ENCODE peak calls at places on chromosomes 12 and 14, in five cellular contexts. B, L, V, Z and F are unnamed samples. For H3K27me3, the result is how much of the 10 kb centered on the place peaks cover.

GRCh38 chr12:102961488-102961801 is 4.0 kb downstream of the ASCL1 start:
- DNase-seq in V (no peak), L (no peak), B (no peak), Z (no peak), F (no peak)

GRCh38 chr12:107651867-107652449 is 33.6 kb upstream of the PWP1 start:
- DNase-seq in V (no peak), L (no peak), B (no peak), Z (no peak), F (no peak)

GRCh38 chr14:93970967-93971634 is 5.3 kb downstream of the ASB2 start:
- DNase-seq in V (no peak), Z (no peak), B (no peak), L (no peak), F (no peak)

GRCh38 chr12:119312904-119313303 is 21.6 kb upstream of the CCDC60 start:
- DNase-seq in V (no peak), L (no peak), B (no peak), Z (no peak), F (no peak)

GRCh38 chr14:23449314-23449713 is 13.9 kb upstream of the MYH7 start:
- DNase-seq in L (no peak), B (no peak), V (no peak), Z (no peak), F (no peak)

GRCh38 chr12:81330480-81330879 is 252.6 kb downstream of the ACSS3 start:
- DNase-seq in V (no peak), B (no peak), L (no peak), Z (no peak), F (no peak)

GRCh38 chr12:66361703-66362102 is 59.4 kb downstream of the HELB start:
- DNase-seq in V (no peak), Z (no peak), L (no peak), B (no peak), F (no peak)

GRCh38 chr12:10288989-10289388 is 18.7 kb upstream of the KLRD1 start:
- DNase-seq in L (no peak), V (no peak), Z (no peak), B (no peak), F (no peak)

GRCh38 chr12:50550530-50551223 is 45.9 kb downstream of the DIP2B start:
- DNase-seq in V (no peak), L (no peak), Z (no peak), B (no peak), F (no peak)

GRCh38 chr12:51028126-51028810 is 2.1 kb upstream of the SLC11A2 start:
- DNase-seq in Z (peak), L (no peak), V (no peak), B (no peak), F (peak)

GRCh38 chr12:122421263-122421814 is 1.1 kb downstream of the CLIP1 start:
- DNase-seq in L (no peak), B (no peak), Z (peak), V (no peak), F (no peak)

GRCh38 chr12:49825360-49825970 is 2.7 kb downstream of the NCKAP5L start:
- DNase-seq in B (no peak), L (no peak), V (no peak), Z (no peak), F (no peak)

GRCh38 chr14:91413547-91414474 is 3.8 kb downstream of the CCDC88C start:
- DNase-seq in B (peak), V (no peak), L (no peak), Z (no peak), F (no peak)

GRCh38 chr12:71865166-71865713 is 25.7 kb downstream of the TBC1D15 start:
- DNase-seq in B (no peak), V (no peak), L (no peak), Z (no peak), F (no peak)

GRCh38 chr14:23483216-23483854 is 13.8 kb downstream of the NGDN start:
- DNase-seq in Z (peak), L (no peak), V (no peak), B (peak), F (no peak)

GRCh38 chr14:31692376-31692781 is 131.2 kb downstream of the NUBPL start:
- DNase-seq in Z (no peak), B (no peak), L (no peak), V (no peak), F (no peak)

GRCh38 chr12:57611116-57611809 is at the start of gene ARHGEF25:
- DNase-seq in V (no peak), L (no peak), B (peak), Z (peak), F (no peak)

GRCh38 chr14:55547650-55548315 is 32.2 kb upstream of the KTN1 start:
- DNase-seq in V (no peak), B (no peak), L (no peak), Z (no peak), F (no peak)

GRCh38 chr12:12592930-12593329 is 18.7 kb upstream of the CREBL2 start:
- DNase-seq in B (no peak), Z (peak), L (no peak), V (no peak), F (no peak)

GRCh38 chr14:76955575-76956252 is 72.8 kb downstream of the IRF2BPL start:
- DNase-seq in Z (peak), L (peak), B (no peak), V (no peak), F (no peak)

GRCh38 chr12:12726543-12727093 is 9.4 kb downstream of the CDKN1B start:
- DNase-seq in V (no peak), Z (no peak), B (no peak), L (no peak), F (no peak)

GRCh38 chr14:55624913-55625312 is 44.9 kb downstream of the KTN1 start:
- DNase-seq in B (no peak), V (no peak), L (no peak), Z (no peak), F (no peak)

GRCh38 chr12:88400302-88400701 is 180.0 kb downstream of the KITLG start:
- DNase-seq in V (no peak), B (no peak), Z (no peak), L (no peak), F (no peak)

GRCh38 chr12:65895759-65896656 is 71.7 kb downstream of the HMGA2 start:
- DNase-seq in V (peak), Z (peak), L (no peak), B (no peak), F (no peak)

GRCh38 chr14:99100871-99101270 is 171.1 kb downstream of the BCL11B start:
- DNase-seq in B (no peak), L (no peak), Z (no peak), V (no peak), F (no peak)

GRCh38 chr14:100804558-100805309 is 21.2 kb upstream of the MEG3 start:
- DNase-seq in B (peak), L (no peak), V (no peak), Z (no peak), F (no peak)

GRCh38 chr14:22506778-22507351 is 82.2 kb downstream of the DAD1 start:
- DNase-seq in L (no peak), V (no peak), B (no peak), Z (no peak), F (no peak)

GRCh38 chr12:116492703-116493324 is 66.4 kb upstream of the MAP1LC3B2 start:
- DNase-seq in Z (no peak), L (no peak), B (no peak), V (peak), F (peak)

GRCh38 chr12:15601210-15601800 is 187.9 kb downstream of the EPS8 start:
- DNase-seq in Z (no peak), V (no peak), B (no peak), L (no peak), F (no peak)

GRCh38 chr12:52063986-52064649 is 5.7 kb upstream of the ATG101 start:
- DNase-seq in V (no peak), B (no peak), Z (no peak), L (no peak), F (no peak)

GRCh38 chr12:88960213-88960878 is 380.1 kb upstream of the KITLG start:
- DNase-seq in L (no peak), B (no peak), V (peak), Z (peak), F (no peak)

GRCh38 chr14:39229222-39229543 is 4.5 kb upstream of the MIA2 start:
- DNase-seq in Z (no peak), L (no peak), V (no peak), B (no peak), F (no peak)

GRCh38 chr14:72098202-72098601 is 166.0 kb downstream of the RGS6 start:
- DNase-seq in L (no peak), B (no peak), V (no peak), Z (no peak), F (no peak)

GRCh38 chr12:1115471-1116242 is 124.6 kb downstream of the ERC1 start:
- DNase-seq in B (no peak), Z (no peak), V (peak), L (no peak), F (no peak)
- TF ChIP-seq SIN3A in B (no peak), Z (no peak), V (peak), L (no peak), F (no peak)

DNA sequence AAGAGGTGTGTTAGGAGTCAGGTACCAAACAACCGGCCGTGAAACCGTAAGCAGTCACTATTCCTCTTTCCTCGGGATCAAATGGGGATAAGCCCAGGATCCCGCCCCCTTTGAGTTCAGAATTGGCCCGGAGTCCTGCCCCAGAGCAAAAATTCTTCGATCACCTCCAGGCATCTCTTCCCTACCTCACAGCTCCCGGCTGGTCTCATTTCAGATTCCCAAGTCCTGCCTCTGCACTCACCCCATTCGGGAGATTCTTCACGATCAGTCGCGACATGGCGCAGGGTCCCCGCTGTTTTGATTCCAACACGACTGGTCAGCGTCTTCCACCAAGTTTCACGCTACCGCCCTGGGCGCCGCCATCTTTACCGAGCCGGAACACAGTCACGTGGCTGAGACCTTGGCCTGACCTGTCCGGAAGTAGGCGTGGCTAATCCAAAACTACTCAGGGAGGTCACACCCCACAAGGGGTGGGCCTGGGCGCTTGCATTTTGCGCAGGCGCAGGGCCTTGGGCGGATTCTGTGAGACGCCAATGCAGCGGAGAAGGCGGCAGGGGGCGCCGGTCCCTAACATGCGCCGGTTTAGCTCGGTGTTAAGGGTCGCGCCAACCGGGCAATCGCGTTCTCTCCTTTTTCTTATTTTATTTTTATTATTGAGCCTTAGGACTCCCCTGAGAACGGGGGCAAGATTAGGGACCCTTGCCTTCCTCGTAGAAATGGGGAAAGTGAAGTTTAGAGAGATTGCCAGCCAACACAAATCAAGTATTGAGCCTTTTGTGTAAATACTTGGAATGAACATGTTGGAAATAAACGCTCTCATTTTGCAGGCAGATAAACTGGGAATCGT is at the start of gene RBM19:
- DNase-seq in V (peak), L (peak), Z (peak), B (peak), F (peak)
- TF ChIP-seq POLR2AphosphoS5 in V (peak), L (peak), Z (peak), B (peak), F (peak)

GRCh38 chr12:2484141-2484776 is 310.5 kb upstream of the FKBP4 start:
- DNase-seq in L (no peak), B (no peak), Z (no peak), V (no peak), F (no peak)

GRCh38 chr12:2481346-2481745 is 313.4 kb upstream of the FKBP4 start:
- DNase-seq in V (no peak), Z (no peak), L (no peak), B (no peak), F (no peak)

GRCh38 chr12:2481951-2482350 is 312.8 kb upstream of the FKBP4 start:
- DNase-seq in Z (no peak), B (no peak), L (no peak), V (no peak), F (no peak)

GRCh38 chr12:2483713-2484112 is 311.1 kb upstream of the FKBP4 start:
- DNase-seq in L (no peak), V (no peak), B (no peak), Z (no peak), F (no peak)

GRCh38 chr12:2482938-2483337 is 311.8 kb upstream of the FKBP4 start:
- DNase-seq in L (no peak), B (no peak), Z (no peak), V (no peak), F (no peak)
- H3K27me3 ChIP-seq in L (under half), B (under half), Z (half or more), V (under half), F (under half)

GRCh38 chr14:85987292-85987691 is 457.3 kb downstream of the FLRT2 start:
- DNase-seq in V (no peak), L (no peak), B (no peak), Z (no peak), F (no peak)

GRCh38 chr14:85991156-85991555 is 461.2 kb downstream of the FLRT2 start:
- DNase-seq in L (no peak), Z (no peak), B (no peak), V (no peak), F (no peak)
- TF ChIP-seq SIN3A in L (no peak), Z (no peak), B (no peak), V (no peak), F (no peak)

GRCh38 chr12:64631197-64631596 is 20.9 kb downstream of the RASSF3 start:
- DNase-seq in Z (no peak), L (no peak), B (no peak), V (no peak), F (no peak)

GRCh38 chr12:64635356-64635998 is 25.2 kb downstream of the RASSF3 start:
- DNase-seq in B (no peak), V (no peak), Z (no peak), L (no peak), F (no peak)

GRCh38 chr12:64633940-64634337 is 23.6 kb downstream of the RASSF3 start:
- DNase-seq in B (no peak), V (no peak), L (no peak), Z (peak), F (peak)

GRCh38 chr12:64633186-64633939 is 23.1 kb downstream of the RASSF3 start:
- DNase-seq in Z (no peak), B (no peak), V (no peak), L (no peak), F (no peak)

DNA sequence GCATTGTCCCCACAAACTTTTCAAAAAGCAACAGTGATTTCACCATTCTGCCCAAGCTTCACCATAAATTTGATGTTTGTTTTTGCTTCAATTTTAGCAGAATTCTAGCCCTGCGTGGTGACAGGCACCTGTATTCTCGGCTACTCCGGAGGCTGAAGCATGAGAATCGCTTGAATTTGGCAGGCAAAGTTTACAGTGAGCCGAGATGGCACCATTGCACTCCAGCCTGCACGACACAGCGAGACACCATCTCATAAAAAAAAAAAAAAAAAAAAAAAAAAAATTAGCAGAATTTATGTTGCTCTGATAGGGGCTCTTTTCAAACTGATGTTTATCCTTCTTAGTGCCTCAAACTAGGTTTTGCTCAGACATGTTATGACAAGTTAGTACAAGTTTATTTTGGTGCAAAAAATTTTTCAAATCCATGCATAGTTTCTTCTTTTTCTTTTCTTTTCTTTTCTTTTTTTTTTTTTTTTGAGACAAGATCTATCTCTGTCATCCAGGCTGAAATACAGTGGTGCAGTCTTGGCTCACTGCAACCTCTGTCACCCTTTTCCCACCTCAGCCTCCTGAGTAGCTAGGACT is 24.3 kb downstream of the RASSF3 start:
- DNase-seq in L (no peak), Z (no peak), B (no peak), V (no peak), F (no peak)
- TF ChIP-seq POLR2AphosphoS5 in L (no peak), Z (no peak), B (no peak), V (no peak), F (no peak)

GRCh38 chr12:95571369-95571768 is 20.1 kb upstream of the USP44 start:
- DNase-seq in L (no peak), V (no peak), B (no peak), Z (no peak), F (no peak)
- H3K27me3 ChIP-seq in L (under half), V (under half), B (under half), Z (under half), F (under half)

DNA sequence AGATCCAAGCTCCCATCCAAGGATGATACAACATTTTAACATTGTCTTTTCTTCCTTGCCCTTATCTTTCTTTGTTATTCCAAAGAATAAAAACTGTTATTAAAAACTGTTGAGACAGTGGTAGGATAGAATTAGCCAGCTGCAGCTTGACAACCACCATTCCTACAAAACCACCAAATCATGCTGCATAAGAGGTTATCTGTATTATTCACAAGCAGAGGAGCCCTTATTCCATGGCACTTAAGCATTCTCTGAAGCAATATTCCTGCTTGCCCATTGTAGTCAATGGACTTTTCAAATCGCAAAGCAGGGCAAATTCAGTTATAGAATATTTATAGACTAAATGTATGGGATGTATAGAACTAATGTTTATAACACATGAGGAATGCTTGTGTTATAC is 3.4 kb downstream of the ABCD2 start:
- DNase-seq in V (no peak), Z (no peak), B (no peak), L (no peak), F (no peak)
- TF ChIP-seq SIN3A in V (no peak), Z (no peak), B (no peak), L (no peak), F (no peak)

GRCh38 chr12:70598467-70599194 is 38.6 kb downstream of the PTPRB start:
- DNase-seq in L (no peak), B (no peak), V (no peak), Z (no peak), F (no peak)
- TF ChIP-seq POLR2AphosphoS5 in L (no peak), B (no peak), V (no peak), Z (no peak), F (no peak)

GRCh38 chr12:53804429-53804828 is 52.6 kb upstream of the CISTR start:
- DNase-seq in Z (no peak), V (no peak), B (no peak), L (no peak), F (no peak)
- H3K27me3 ChIP-seq in Z (under half), V (under half), B (under half), L (under half), F (under half)